ENCODE peak calls at places on chromosomes 3 and 15, in nine cellular contexts. S is HCT116, I is psoas muscle, C is heart left ventricle, E is heart right ventricle, Z is sigmoid colon, H is Peyer's patch, F is IMR-90, A is hepatocyte. L is an unnamed sample.

GRCh38 chr3:16357698-16358097 is 92.7 kb downstream of the OXNAD1 start:
- DNase-seq in E (peak; percentile 48), F (no peak), A (no peak), Z (no peak), H (no peak), S (no peak), C (peak; percentile 52), I (no peak), L (no peak)

GRCh38 chr3:154164387-154164786 is 43.2 kb downstream of the ARHGEF26 start:
- DNase-seq in S (no peak), H (no peak), F (no peak), I (no peak), E (no peak), C (no peak), A (no peak), Z (no peak), L (no peak)

GRCh38 chr3:47590212-47590611 is 11.5 kb upstream of the CSPG5 start:
- DNase-seq in E (no peak), C (no peak), I (no peak), F (no peak), H (no peak), Z (no peak), A (no peak), S (no peak), L (no peak)

GRCh38 chr3:175434591-175434990 is 575.5 kb downstream of the NAALADL2 start:
- DNase-seq in A (no peak), F (peak; percentile 58), Z (no peak), C (no peak), I (no peak), E (no peak), H (no peak), S (no peak), L (no peak)

GRCh38 chr15:77654975-77655374 is 22.3 kb upstream of the LINGO1 start:
- DNase-seq in H (no peak), S (peak; percentile 22), A (peak; percentile 56), E (no peak), Z (no peak), C (no peak), I (no peak), F (no peak), L (no peak)

GRCh38 chr15:75676688-75677475 is 29.2 kb downstream of the SNX33 start:
- DNase-seq in C (no peak), S (no peak), Z (no peak), I (no peak), A (no peak), E (no peak), F (no peak), H (no peak), L (no peak)

GRCh38 chr3:27678234-27678633 is 43.9 kb downstream of the EOMES start:
- DNase-seq in F (no peak), Z (no peak), A (no peak), I (no peak), H (no peak), E (no peak), S (no peak), C (no peak), L (no peak)

GRCh38 chr3:31198890-31199289 is 304.4 kb upstream of the GADL1 start:
- DNase-seq in H (no peak), E (no peak), A (no peak), Z (no peak), F (no peak), S (no peak), I (no peak), C (no peak), L (no peak)

GRCh38 chr3:64684715-64685261 is 3.0 kb downstream of the ADAMTS9 start:
- DNase-seq in A (peak; percentile 64), S (no peak), E (peak; percentile 71), H (no peak), I (peak; percentile 70), C (peak; percentile 56), F (peak; percentile 46), Z (peak; percentile 93), L (no peak)

GRCh38 chr3:182711853-182712252 is 81.5 kb upstream of the ATP11B start:
- DNase-seq in A (no peak), Z (no peak), E (no peak), C (no peak), H (no peak), S (no peak), I (no peak), F (no peak), L (no peak)

GRCh38 chr15:42033214-42033873 is 12.5 kb upstream of the PLA2G4E start:
- DNase-seq in E (no peak), C (no peak), F (no peak), A (no peak), H (no peak), I (no peak), Z (no peak), S (no peak), L (no peak)

GRCh38 chr15:52103217-52104207 is 9.1 kb downstream of the BCL2L10 start:
- DNase-seq in S (peak; percentile 27), Z (peak; percentile 91), H (peak; percentile 43), I (no peak), C (peak; percentile 60), E (no peak), F (peak; percentile 97), A (peak; percentile 76), L (peak; percentile 86)

GRCh38 chr3:161203485-161204098 is 17.5 kb upstream of the NMD3 start:
- DNase-seq in A (no peak), H (no peak), I (no peak), C (no peak), F (no peak), E (no peak), Z (no peak), S (no peak), L (no peak)

GRCh38 chr3:158723991-158724390 is 8.3 kb downstream of the RARRES1 start:
- DNase-seq in F (no peak), I (no peak), S (no peak), C (no peak), H (no peak), A (no peak), Z (no peak), E (no peak), L (no peak)

GRCh38 chr3:158725348-158725966 is 6.8 kb downstream of the RARRES1 start:
- DNase-seq in Z (peak; percentile 75), F (peak; percentile 100), H (no peak), A (peak; percentile 60), I (no peak), C (peak; percentile 60), S (no peak), E (peak; percentile 29), L (peak; percentile 87)

GRCh38 chr3:158731525-158731924 is 732 bp downstream of the RARRES1 start:
- DNase-seq in S (no peak), C (no peak), H (no peak), E (no peak), I (no peak), A (no peak), F (no peak), Z (no peak), L (no peak)

GRCh38 chr3:158728851-158729250 is 3.4 kb downstream of the RARRES1 start:
- DNase-seq in Z (no peak), I (no peak), F (no peak), S (no peak), H (no peak), E (no peak), A (no peak), C (no peak), L (no peak)

GRCh38 chr3:158727499-158728377 is 4.5 kb downstream of the RARRES1 start:
- DNase-seq in A (peak; percentile 86), S (peak; percentile 42), H (no peak), F (peak; percentile 83), Z (peak; percentile 75), I (no peak), C (no peak), E (peak; percentile 72), L (no peak)
- H3K4me3 ChIP-seq in A (no peak overlapping the region), S (no peak overlapping the region), H (peak overlapping the region; percentile 17), F (no peak overlapping the region), Z (no peak overlapping the region), I (no peak overlapping the region), C (no peak overlapping the region), E (no peak overlapping the region), L (no peak overlapping the region)

DNA sequence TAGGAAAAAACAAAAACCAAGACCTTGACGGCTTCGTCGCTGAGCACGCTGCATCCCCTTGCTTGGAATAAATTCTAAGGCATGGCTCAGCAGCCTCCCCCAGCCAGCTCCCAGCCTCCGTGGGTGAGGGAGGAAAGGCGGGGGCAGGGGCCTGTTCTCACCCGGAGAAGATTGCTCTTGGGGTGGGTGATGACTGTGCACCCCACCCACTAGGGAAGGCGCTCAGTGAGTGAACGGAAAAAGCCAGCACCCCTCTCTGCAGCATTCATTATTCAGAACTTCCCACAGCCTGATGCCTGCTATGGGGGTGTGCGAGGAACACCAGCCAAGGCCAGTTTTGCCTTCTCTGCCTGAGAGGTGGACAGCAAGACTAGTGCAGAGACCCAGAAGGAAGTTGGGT is 19.3 kb upstream of the NTRK3 start:
- DNase-seq in I (no peak), S (no peak), E (no peak), H (no peak), Z (no peak), C (no peak), F (no peak), A (no peak), L (no peak)
- H3K27me3 ChIP-seq in I (no peaks in the 10 kb centered on the region), S (peaks cover 37% of the 10 kb centered on the region), E (no peaks in the 10 kb centered on the region), H (no peaks in the 10 kb centered on the region), Z (peaks cover 5% of the 10 kb centered on the region), C (no peaks in the 10 kb centered on the region), F (no peaks in the 10 kb centered on the region), A (peaks cover 10% of the 10 kb centered on the region), L (peaks cover 2% of the 10 kb centered on the region)

DNA sequence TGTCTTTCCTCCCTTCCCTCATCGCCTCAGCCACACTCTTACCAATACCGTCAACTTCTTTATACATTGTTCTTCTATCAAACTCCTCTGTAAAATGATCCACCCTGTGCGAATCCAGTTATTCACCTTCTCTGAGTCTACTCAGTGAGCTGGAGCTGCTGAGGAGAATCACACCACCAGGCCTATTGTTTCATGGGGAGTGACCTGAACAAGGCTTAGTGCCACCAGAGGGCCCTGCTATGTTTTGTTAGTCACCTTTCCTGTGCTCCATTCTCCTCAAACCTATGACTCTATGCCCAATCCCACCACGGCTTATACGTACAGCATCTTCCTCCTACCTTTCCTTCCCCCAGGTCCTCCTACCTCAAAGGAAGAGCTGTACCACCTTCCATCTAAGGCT is 50.4 kb upstream of the MED12L start:
- DNase-seq in S (no peak), C (no peak), E (no peak), Z (no peak), I (no peak), A (no peak), H (no peak), F (no peak), L (no peak)
- TF ChIP-seq CTCF in S (no peak), C (no peak), E (no peak), Z (no peak), I (no peak), A (no peak), H (no peak), F (no peak), L (no peak)

DNA sequence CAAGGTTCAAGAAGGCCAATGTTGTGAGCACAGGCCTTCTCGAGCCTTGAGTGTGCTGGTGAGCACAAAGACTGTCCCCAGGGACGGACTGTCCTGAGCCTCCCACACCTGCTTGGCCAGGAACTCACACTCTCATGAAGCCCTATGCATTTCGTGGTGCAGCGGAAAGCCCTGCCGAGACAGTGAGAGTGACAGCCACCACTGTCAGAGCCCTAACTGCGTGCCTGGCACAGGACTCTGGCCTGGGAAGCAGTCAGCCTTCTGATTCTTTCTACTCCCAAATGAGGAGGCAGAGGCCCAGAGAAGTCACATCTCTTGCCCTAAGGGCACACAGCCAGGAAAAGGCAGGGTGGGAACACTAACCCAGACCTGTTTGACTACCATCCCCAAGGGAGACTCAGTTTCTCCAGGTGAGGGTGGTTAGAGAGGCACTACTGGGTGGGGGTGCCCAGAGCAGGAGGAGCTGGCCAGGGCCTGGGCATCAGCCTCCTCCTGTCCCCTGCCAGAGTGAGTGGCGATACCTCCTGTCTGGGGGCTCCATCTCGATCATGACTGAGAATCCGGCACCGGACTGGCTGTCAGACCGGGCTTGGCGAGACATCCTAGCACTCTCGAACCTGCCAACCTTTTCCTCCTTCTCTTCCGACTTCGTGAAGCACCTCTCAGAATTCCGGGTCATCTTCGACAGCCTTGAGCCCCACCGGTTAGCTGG is 50.8 kb downstream of the SEMA3G start:
- DNase-seq in I (peak; percentile 22), S (no peak), C (peak; percentile 15), Z (no peak), A (no peak), F (no peak), E (no peak), H (no peak), L (no peak)
- H3K4me3 ChIP-seq in I (no peak overlapping the region), S (no peak overlapping the region), C (no peak overlapping the region), Z (no peak overlapping the region), A (no peak overlapping the region), F (no peak overlapping the region), E (no peak overlapping the region), H (no peak overlapping the region), L (no peak overlapping the region)